ENCODE peak calls at places on chromosomes 7 and 10, in nine cellular contexts. One of them, this sample, is unnamed.

GRCh38 chr10:103859161-103860141 is 4.1 kb upstream of the SH3PXD2A start:
- DNase-seq in stimulated activated naive CD8-positive, alpha-beta T cell treated with anti-CD3 and anti-CD28 coated beads, Interleukin-15, Interleukin-2, amounts not matched to agents 100 U/mL and 50 U/mL, for 24 hours: peak
- DNase-seq in right atrium auricular region: no peak
- DNase-seq in spleen: no peak
- DNase-seq in aorta: no peak
- DNase-seq in amygdala: no peak
- DNase-seq in dermis blood vessel endothelial cell: peak
- DNase-seq in epithelial cell of proximal tubule: no peak
- DNase-seq in A549: peak
- DNase-seq in this sample: peak

GRCh38 chr10:91798736-91799579 is 732 bp downstream of the TNKS2 start:
- DNase-seq in amygdala: no peak
- DNase-seq in epithelial cell of proximal tubule: no peak
- DNase-seq in aorta: no peak
- DNase-seq in dermis blood vessel endothelial cell: peak
- DNase-seq in right atrium auricular region: no peak
- DNase-seq in A549: peak
- DNase-seq in spleen: peak
- DNase-seq in stimulated activated naive CD8-positive, alpha-beta T cell treated with anti-CD3 and anti-CD28 coated beads, Interleukin-15, Interleukin-2, amounts not matched to agents 100 U/mL and 50 U/mL, for 24 hours: peak
- DNase-seq in this sample: no peak

GRCh38 chr10:61836888-61837747 is 64.4 kb upstream of the ARID5B start:
- DNase-seq in right atrium auricular region: no peak
- DNase-seq in spleen: no peak
- DNase-seq in epithelial cell of proximal tubule: peak
- DNase-seq in stimulated activated naive CD8-positive, alpha-beta T cell treated with anti-CD3 and anti-CD28 coated beads, Interleukin-15, Interleukin-2, amounts not matched to agents 100 U/mL and 50 U/mL, for 24 hours: no peak
- DNase-seq in dermis blood vessel endothelial cell: peak
- DNase-seq in aorta: no peak
- DNase-seq in amygdala: no peak
- DNase-seq in A549: peak
- DNase-seq in this sample: no peak

GRCh38 chr10:58967551-58968418 is 208.7 kb upstream of the PHYHIPL start:
- DNase-seq in aorta: peak
- DNase-seq in epithelial cell of proximal tubule: no peak
- DNase-seq in dermis blood vessel endothelial cell: no peak
- DNase-seq in amygdala: peak
- DNase-seq in stimulated activated naive CD8-positive, alpha-beta T cell treated with anti-CD3 and anti-CD28 coated beads, Interleukin-15, Interleukin-2, amounts not matched to agents 100 U/mL and 50 U/mL, for 24 hours: no peak
- DNase-seq in spleen: no peak
- DNase-seq in A549: peak
- DNase-seq in right atrium auricular region: no peak
- DNase-seq in this sample: peak

GRCh38 chr7:42057331-42057730 is 179.7 kb downstream of the GLI3 start:
- DNase-seq in amygdala: no peak
- DNase-seq in dermis blood vessel endothelial cell: no peak
- DNase-seq in spleen: no peak
- DNase-seq in A549: no peak
- DNase-seq in epithelial cell of proximal tubule: no peak
- DNase-seq in right atrium auricular region: no peak
- DNase-seq in aorta: no peak
- DNase-seq in stimulated activated naive CD8-positive, alpha-beta T cell treated with anti-CD3 and anti-CD28 coated beads, Interleukin-15, Interleukin-2, amounts not matched to agents 100 U/mL and 50 U/mL, for 24 hours: no peak
- DNase-seq in this sample: no peak

GRCh38 chr10:131134651-131135050 is 176.9 kb downstream of the TCERG1L start:
- DNase-seq in stimulated activated naive CD8-positive, alpha-beta T cell treated with anti-CD3 and anti-CD28 coated beads, Interleukin-15, Interleukin-2, amounts not matched to agents 100 U/mL and 50 U/mL, for 24 hours: no peak
- DNase-seq in aorta: no peak
- DNase-seq in amygdala: no peak
- DNase-seq in spleen: no peak
- DNase-seq in epithelial cell of proximal tubule: no peak
- DNase-seq in right atrium auricular region: no peak
- DNase-seq in dermis blood vessel endothelial cell: no peak
- DNase-seq in A549: no peak
- DNase-seq in this sample: no peak

GRCh38 chr7:33754933-33755928 is 150.1 kb upstream of the BMPER start:
- DNase-seq in A549: no peak
- DNase-seq in aorta: no peak
- DNase-seq in epithelial cell of proximal tubule: no peak
- DNase-seq in dermis blood vessel endothelial cell: peak
- DNase-seq in amygdala: no peak
- DNase-seq in stimulated activated naive CD8-positive, alpha-beta T cell treated with anti-CD3 and anti-CD28 coated beads, Interleukin-15, Interleukin-2, amounts not matched to agents 100 U/mL and 50 U/mL, for 24 hours: no peak
- DNase-seq in spleen: no peak
- DNase-seq in right atrium auricular region: no peak
- DNase-seq in this sample: no peak

GRCh38 chr7:98281757-98282652 is 519 bp downstream of the BRI3 start:
- DNase-seq in A549: no peak
- DNase-seq in stimulated activated naive CD8-positive, alpha-beta T cell treated with anti-CD3 and anti-CD28 coated beads, Interleukin-15, Interleukin-2, amounts not matched to agents 100 U/mL and 50 U/mL, for 24 hours: peak
- DNase-seq in amygdala: peak
- DNase-seq in epithelial cell of proximal tubule: no peak
- DNase-seq in spleen: peak
- DNase-seq in aorta: peak
- DNase-seq in right atrium auricular region: no peak
- DNase-seq in dermis blood vessel endothelial cell: peak
- DNase-seq in this sample: no peak

GRCh38 chr10:70319183-70319582 is 35.4 kb upstream of the NPFFR1 start:
- DNase-seq in epithelial cell of proximal tubule: no peak
- DNase-seq in aorta: peak
- DNase-seq in stimulated activated naive CD8-positive, alpha-beta T cell treated with anti-CD3 and anti-CD28 coated beads, Interleukin-15, Interleukin-2, amounts not matched to agents 100 U/mL and 50 U/mL, for 24 hours: no peak
- DNase-seq in right atrium auricular region: no peak
- DNase-seq in spleen: no peak
- DNase-seq in amygdala: no peak
- DNase-seq in dermis blood vessel endothelial cell: no peak
- DNase-seq in A549: no peak
- DNase-seq in this sample: no peak

GRCh38 chr10:122419890-122420623 is 34.4 kb upstream of the ARMS2 start:
- DNase-seq in spleen: no peak
- DNase-seq in right atrium auricular region: no peak
- DNase-seq in aorta: no peak
- DNase-seq in dermis blood vessel endothelial cell: no peak
- DNase-seq in epithelial cell of proximal tubule: no peak
- DNase-seq in amygdala: no peak
- DNase-seq in A549: no peak
- DNase-seq in stimulated activated naive CD8-positive, alpha-beta T cell treated with anti-CD3 and anti-CD28 coated beads, Interleukin-15, Interleukin-2, amounts not matched to agents 100 U/mL and 50 U/mL, for 24 hours: no peak
- DNase-seq in this sample: no peak

GRCh38 chr10:84140036-84140379 is 699 bp downstream of the GHITM start:
- DNase-seq in dermis blood vessel endothelial cell: peak
- DNase-seq in epithelial cell of proximal tubule: no peak
- DNase-seq in A549: peak
- DNase-seq in spleen: peak
- DNase-seq in stimulated activated naive CD8-positive, alpha-beta T cell treated with anti-CD3 and anti-CD28 coated beads, Interleukin-15, Interleukin-2, amounts not matched to agents 100 U/mL and 50 U/mL, for 24 hours: peak
- DNase-seq in amygdala: no peak
- DNase-seq in right atrium auricular region: no peak
- DNase-seq in aorta: no peak
- DNase-seq in this sample: peak

This sample was measured in dorsolateral prefrontal cortex.